ENCODE peak calls at places on chromosomes 1 and 21, in four cellular contexts. M, A, D and P are unnamed samples.

GRCh38 chr1:89826594-89826993 is 5.8 kb downstream of the LRRC8D start:
- DNase-seq in M (no peak), A (no peak), D (no peak), P (no peak)

GRCh38 chr1:3349161-3349967 is 105.1 kb upstream of the ARHGEF16 start:
- DNase-seq in M (no peak), A (no peak), D (no peak), P (no peak)

GRCh38 chr21:35011681-35012080 is 37.4 kb downstream of the RUNX1 start:
- DNase-seq in M (no peak), A (no peak), D (no peak), P (no peak)

GRCh38 chr1:12478612-12478985 is 139.4 kb downstream of the DHRS3 start:
- DNase-seq in M (peak), A (no peak), D (peak), P (peak)

GRCh38 chr1:147210987-147211386 is 14.2 kb downstream of the FMO5 start:
- DNase-seq in M (no peak), A (no peak), D (no peak), P (no peak)

GRCh38 chr1:25771246-25772114 is 28.5 kb upstream of the SELENON start:
- DNase-seq in M (peak), A (peak), D (no peak), P (peak)

GRCh38 chr1:172766462-172766861 is 107.6 kb downstream of the FASLG start:
- DNase-seq in M (no peak), A (peak), D (no peak), P (no peak)

GRCh38 chr1:1109743-1110142 is 6.1 kb downstream of the C1orf159 start:
- DNase-seq in M (no peak), A (no peak), D (no peak), P (no peak)

GRCh38 chr1:47713333-47713953 is 275.6 kb downstream of the FOXD2 start:
- DNase-seq in M (no peak), A (no peak), D (no peak), P (no peak)

GRCh38 chr21:33355996-33356395 is 31.2 kb downstream of the IFNAR1 start:
- DNase-seq in M (no peak), A (no peak), D (no peak), P (no peak)